ENCODE peak calls at places on chromosomes 3 and 15, in four cellular contexts. H is GM03348, Q is cardiac fibroblast, B is IMR-90. F is an unnamed sample.
A peak's percentile ranks its signal among the peaks of the same experiment; 100 is the strongest.

GRCh38 chr3:56702487-56703315 is 19.6 kb upstream of the TASOR start:
- DNase-seq in Q (peak; percentile 87), H (peak; percentile 76), B (peak; percentile 76), F (peak; percentile 76)

GRCh38 chr15:73942751-73943270 is 16.5 kb downstream of the LOXL1 start:
- DNase-seq in Q (no peak), H (no peak), B (no peak), F (no peak)

GRCh38 chr3:81484532-81484931 is 276.9 kb downstream of the GBE1 start:
- DNase-seq in B (no peak), Q (no peak), H (no peak), F (no peak)

GRCh38 chr15:56760186-56760585 is 26.9 kb upstream of the ZNF280D start:
- DNase-seq in H (no peak), Q (peak; percentile 46), B (peak; percentile 21), F (no peak)

GRCh38 chr3:10964537-10965167 is 27.9 kb upstream of the SLC6A1 start:
- DNase-seq in H (no peak), Q (peak; percentile 20), B (peak; percentile 3), F (peak; percentile 41)

GRCh38 chr3:61040618-61041017 is 210.6 kb downstream of the FHIT start:
- DNase-seq in H (no peak), B (no peak), Q (no peak), F (no peak)

GRCh38 chr3:170714562-170715535 is 129.0 kb upstream of the SLC7A14 start:
- DNase-seq in Q (peak; percentile 81), B (peak; percentile 88), H (no peak), F (no peak)

GRCh38 chr15:50183112-50183794 is 1.3 kb downstream of the SLC27A2 start:
- DNase-seq in H (no peak), B (no peak), Q (no peak), F (no peak)

GRCh38 chr15:76973362-76973743 is 21.6 kb upstream of the PSTPIP1 start:
- DNase-seq in B (peak; percentile 20), Q (peak; percentile 69), H (peak; percentile 52), F (peak; percentile 40)

GRCh38 chr3:23807161-23808015 is 1.6 kb downstream of the UBE2E1 start:
- DNase-seq in Q (peak; percentile 46), H (peak; percentile 54), B (peak; percentile 51), F (peak; percentile 51)

GRCh38 chr15:43093026-43093425 is 12.8 kb downstream of the UBR1 start:
- DNase-seq in Q (peak; percentile 31), H (peak; percentile 27), B (peak; percentile 85), F (peak; percentile 72)

GRCh38 chr3:62462790-62463186 is 89.4 kb upstream of the FEZF2 start:
- DNase-seq in H (no peak), B (no peak), Q (no peak), F (no peak)

GRCh38 chr3:175518459-175518858 is 659.3 kb downstream of the NAALADL2 start:
- DNase-seq in Q (no peak), B (no peak), H (no peak), F (no peak)

GRCh38 chr3:183378008-183378407 is 50.4 kb downstream of the MCF2L2 start:
- DNase-seq in Q (no peak), H (no peak), B (no peak), F (no peak)

GRCh38 chr3:61530355-61530754 is 31.0 kb upstream of the PTPRG start:
- DNase-seq in H (no peak), B (peak; percentile 28), Q (peak; percentile 64), F (peak; percentile 4)

GRCh38 chr3:196486263-196486662 is 17.3 kb downstream of the RNF168 start:
- DNase-seq in B (no peak), H (no peak), Q (peak; percentile 6), F (no peak)

GRCh38 chr15:64354683-64355558 is 1.1 kb downstream of the CSNK1G1 start:
- DNase-seq in Q (no peak), B (no peak), H (peak; percentile 21), F (no peak)

GRCh38 chr3:70989174-70989573 is 594.4 kb downstream of the FOXP1 start:
- DNase-seq in H (peak; percentile 62), Q (peak; percentile 82), B (peak; percentile 75), F (peak; percentile 83)

GRCh38 chr3:126926684-126927404 is 56.1 kb upstream of the PLXNA1 start:
- DNase-seq in Q (peak; percentile 92), H (peak; percentile 94), B (peak; percentile 89), F (peak; percentile 67)

GRCh38 chr15:92915766-92916435 is 15.8 kb downstream of the CHD2 start:
- DNase-seq in B (peak; percentile 47), H (no peak), Q (no peak), F (no peak)

GRCh38 chr3:24396338-24396737 is 98.3 kb downstream of the THRB start:
- DNase-seq in B (no peak), Q (no peak), H (no peak), F (no peak)

GRCh38 chr3:38563070-38563901 is 67.1 kb downstream of the EXOG start:
- DNase-seq in B (no peak), H (no peak), Q (no peak), F (no peak)

GRCh38 chr3:123623346-123623880 is 38.6 kb upstream of the HACD2 start:
- DNase-seq in H (no peak), B (peak; percentile 66), Q (peak; percentile 36), F (no peak)

GRCh38 chr3:14550651-14551611 is 10.8 kb upstream of the GRIP2 start:
- DNase-seq in H (peak; percentile 80), Q (peak; percentile 20), B (peak; percentile 5), F (peak; percentile 38)

GRCh38 chr15:101445109-101445508 is 44.4 kb downstream of the PCSK6 start:
- DNase-seq in Q (no peak), H (no peak), B (no peak), F (no peak)

GRCh38 chr3:2772803-2773202 is 337.4 kb downstream of the IL5RA start:
- DNase-seq in Q (no peak), B (no peak), H (no peak), F (no peak)

GRCh38 chr15:64810499-64811326 is 14.7 kb downstream of the PIF1 start:
- DNase-seq in H (no peak), Q (no peak), B (no peak), F (no peak)

GRCh38 chr3:80018375-80018774 is 250.6 kb upstream of the ROBO1 start:
- DNase-seq in B (no peak), H (no peak), Q (peak; percentile 29), F (no peak)